ENCODE peak calls at places on chromosomes 12 and 14, in five cellular contexts. I is activated CD8-positive, alpha-beta memory T cell treated with anti-CD3 and anti-CD28 coated beads, Interleukin-2, amount 10 ng/mL, durations not matched to agents 7 days and 5 days; O is CD4-positive, alpha-beta memory T cell; U is fibroblast of mammary gland; G is T-helper 2 cell. P is an unnamed sample.

GRCh38 chr14:77424862-77425261 is 1.5 kb upstream of the NOXRED1 start:
- DNase-seq in I (no peak), O (no peak), U (no peak), G (no peak), P (no peak)

GRCh38 chr12:104886418-104887401 is 71.4 kb downstream of the SLC41A2 start:
- DNase-seq in I (no peak), O (no peak), U (peak), G (no peak), P (no peak)

GRCh38 chr12:116713529-116713928 is 24.3 kb downstream of the SPRING1 start:
- DNase-seq in I (no peak), O (no peak), U (no peak), G (no peak), P (no peak)

GRCh38 chr12:56119361-56119796 is 1.3 kb downstream of the ZC3H10 start:
- DNase-seq in I (peak), O (peak), U (peak), G (peak), P (peak)

GRCh38 chr14:30996892-30997659 is 28.4 kb upstream of the AP4S1 start:
- DNase-seq in I (no peak), O (no peak), U (no peak), G (no peak), P (no peak)

GRCh38 chr12:98154850-98155249 is 360.5 kb upstream of the TMPO start:
- DNase-seq in I (no peak), O (no peak), U (peak), G (no peak), P (peak)

GRCh38 chr12:1330475-1330827 is 263.9 kb downstream of the FBXL14 start:
- DNase-seq in I (no peak), O (no peak), U (no peak), G (no peak), P (no peak)

GRCh38 chr14:41873379-41874034 is 266.8 kb downstream of the LRFN5 start:
- DNase-seq in I (no peak), O (no peak), U (peak), G (no peak), P (no peak)

GRCh38 chr14:73888971-73889370 is 2.3 kb downstream of the ZNF410 start:
- DNase-seq in I (no peak), O (no peak), U (peak), G (no peak), P (no peak)

GRCh38 chr12:59486827-59487226 is 109.0 kb upstream of the SLC16A7 start:
- DNase-seq in I (no peak), O (no peak), U (peak), G (no peak), P (no peak)

GRCh38 chr14:64800000-64800399 is 79.7 kb downstream of the SPTB start:
- DNase-seq in I (no peak), O (peak), U (peak), G (no peak), P (no peak)

GRCh38 chr14:65334765-65335411 is 77.6 kb upstream of the FUT8 start:
- DNase-seq in I (no peak), O (no peak), U (no peak), G (no peak), P (no peak)

GRCh38 chr12:119940881-119941280 is 48.2 kb upstream of the BICDL1 start:
- DNase-seq in I (no peak), O (no peak), U (peak), G (no peak), P (no peak)

GRCh38 chr12:82299617-82300016 is 58.6 kb downstream of the CCDC59 start:
- DNase-seq in I (no peak), O (no peak), U (peak), G (no peak), P (no peak)

GRCh38 chr12:103769240-103769945 is 71.6 kb downstream of the NT5DC3 start:
- DNase-seq in I (no peak), O (no peak), U (no peak), G (no peak), P (no peak)

GRCh38 chr12:80778005-80778541 is 61.4 kb downstream of the MYF5 start:
- DNase-seq in I (peak), O (no peak), U (peak), G (no peak), P (no peak)

GRCh38 chr12:105831372-105831771 is 307.4 kb downstream of the NUAK1 start:
- DNase-seq in I (no peak), O (no peak), U (no peak), G (no peak), P (no peak)

GRCh38 chr12:2183556-2184541 is 131.1 kb downstream of the CACNA1C start:
- DNase-seq in I (no peak), O (no peak), U (peak), G (no peak), P (peak)

GRCh38 chr12:32051511-32052299 is 54.9 kb upstream of the BICD1 start:
- DNase-seq in I (peak), O (no peak), U (peak), G (no peak), P (no peak)

GRCh38 chr14:49972199-49972671 is 79.4 kb downstream of the ARF6 start:
- DNase-seq in I (no peak), O (no peak), U (peak), G (no peak), P (no peak)

GRCh38 chr14:68651075-68651474 is 141.8 kb downstream of the ZFP36L1 start:
- DNase-seq in I (peak), O (no peak), U (no peak), G (no peak), P (no peak)

GRCh38 chr12:70031046-70031445 is 206.0 kb downstream of the MYRFL start:
- DNase-seq in I (no peak), O (no peak), U (no peak), G (no peak), P (no peak)

GRCh38 chr12:78121969-78122610 is 291.4 kb downstream of the NAV3 start:
- DNase-seq in I (no peak), O (no peak), U (peak), G (no peak), P (no peak)

GRCh38 chr12:65670775-65671174 is 153.5 kb upstream of the HMGA2 start:
- DNase-seq in I (no peak), O (no peak), U (peak), G (no peak), P (no peak)

GRCh38 chr12:52200783-52201519 is 9.1 kb upstream of the KRT80 start:
- DNase-seq in I (no peak), O (no peak), U (no peak), G (no peak), P (no peak)

GRCh38 chr12:25384954-25385216 is 134.2 kb upstream of the KRAS start:
- DNase-seq in I (no peak), O (no peak), U (no peak), G (no peak), P (no peak)

GRCh38 chr14:89667983-89668382 is 250.9 kb upstream of the FOXN3 start:
- DNase-seq in I (no peak), O (no peak), U (peak), G (no peak), P (no peak)

GRCh38 chr14:77543637-77544334 is 45.2 kb upstream of the ISM2 start:
- DNase-seq in I (no peak), O (no peak), U (peak), G (no peak), P (no peak)

GRCh38 chr12:22275847-22276246 is 58.7 kb downstream of the ST8SIA1 start:
- DNase-seq in I (no peak), O (no peak), U (peak), G (no peak), P (no peak)

GRCh38 chr12:3216726-3217682 is 139.8 kb downstream of the TSPAN9 start:
- DNase-seq in I (no peak), O (no peak), U (peak), G (no peak), P (no peak)

GRCh38 chr12:100868487-100868886 is 73.9 kb downstream of the ANO4 start:
- DNase-seq in I (no peak), O (no peak), U (peak), G (no peak), P (no peak)

GRCh38 chr12:108604208-108604941 is 6.5 kb upstream of the TMEM119 start:
- DNase-seq in I (no peak), O (no peak), U (no peak), G (no peak), P (no peak)

GRCh38 chr12:124109760-124110159 is 136.7 kb downstream of the ZNF664 start:
- DNase-seq in I (peak), O (no peak), U (peak), G (no peak), P (no peak)

P was measured in neuronal stem cell.